ENCODE peak calls at places on chromosomes 3 and 15, in eight cellular contexts. One of them, this sample, is unnamed.

GRCh38 chr3:55296035-55296434 is 191.1 kb downstream of the WNT5A start:
- DNase-seq in cardiac muscle cell: no peak
- DNase-seq in ELR: peak
- DNase-seq in left ventricle myocardium inferior: no peak
- DNase-seq in activated gamma-delta T cell treated with Interleukin-2 at 50 U/mL for 16 hours: no peak
- DNase-seq in left cardiac atrium: no peak
- DNase-seq in KG1: no peak
- DNase-seq in RCC 7860: no peak
- DNase-seq in this sample: no peak

GRCh38 chr15:82944038-82944437 is 8.5 kb downstream of the HOMER2 start:
- DNase-seq in activated gamma-delta T cell treated with Interleukin-2 at 50 U/mL for 16 hours: no peak
- DNase-seq in KG1: no peak
- DNase-seq in cardiac muscle cell: no peak
- DNase-seq in left cardiac atrium: no peak
- DNase-seq in RCC 7860: no peak
- DNase-seq in ELR: no peak
- DNase-seq in left ventricle myocardium inferior: no peak
- DNase-seq in this sample: no peak

GRCh38 chr15:65920825-65921309 is 51.6 kb downstream of the RAB11A start:
- DNase-seq in left ventricle myocardium inferior: no peak
- DNase-seq in RCC 7860: no peak
- DNase-seq in activated gamma-delta T cell treated with Interleukin-2 at 50 U/mL for 16 hours: no peak
- DNase-seq in left cardiac atrium: no peak
- DNase-seq in KG1: no peak
- DNase-seq in ELR: no peak
- DNase-seq in cardiac muscle cell: no peak
- DNase-seq in this sample: no peak

GRCh38 chr3:46861996-46862688 is 1.1 kb downstream of the MYL3 start:
- DNase-seq in KG1: no peak
- DNase-seq in left ventricle myocardium inferior: no peak
- DNase-seq in RCC 7860: no peak
- DNase-seq in activated gamma-delta T cell treated with Interleukin-2 at 50 U/mL for 16 hours: no peak
- DNase-seq in cardiac muscle cell: no peak
- DNase-seq in ELR: no peak
- DNase-seq in left cardiac atrium: peak
- DNase-seq in this sample: no peak

GRCh38 chr3:150227839-150228238 is 180.3 kb upstream of the TSC22D2 start:
- DNase-seq in activated gamma-delta T cell treated with Interleukin-2 at 50 U/mL for 16 hours: peak
- DNase-seq in left cardiac atrium: peak
- DNase-seq in RCC 7860: peak
- DNase-seq in left ventricle myocardium inferior: no peak
- DNase-seq in cardiac muscle cell: peak
- DNase-seq in ELR: peak
- DNase-seq in KG1: peak
- DNase-seq in this sample: no peak

GRCh38 chr15:24856397-24857093 is 98.2 kb upstream of the SNRPN start:
- DNase-seq in left ventricle myocardium inferior: peak
- DNase-seq in ELR: no peak
- DNase-seq in KG1: no peak
- DNase-seq in cardiac muscle cell: peak
- DNase-seq in RCC 7860: no peak
- DNase-seq in left cardiac atrium: peak
- DNase-seq in activated gamma-delta T cell treated with Interleukin-2 at 50 U/mL for 16 hours: no peak
- DNase-seq in this sample: no peak

GRCh38 chr3:41050149-41050548 is 149.2 kb upstream of the CTNNB1 start:
- DNase-seq in left ventricle myocardium inferior: no peak
- DNase-seq in cardiac muscle cell: no peak
- DNase-seq in RCC 7860: no peak
- DNase-seq in ELR: no peak
- DNase-seq in activated gamma-delta T cell treated with Interleukin-2 at 50 U/mL for 16 hours: no peak
- DNase-seq in KG1: no peak
- DNase-seq in left cardiac atrium: no peak
- DNase-seq in this sample: no peak

GRCh38 chr15:77457619-77458265 is 37.1 kb downstream of the HMG20A start:
- DNase-seq in cardiac muscle cell: no peak
- DNase-seq in activated gamma-delta T cell treated with Interleukin-2 at 50 U/mL for 16 hours: no peak
- DNase-seq in ELR: peak
- DNase-seq in KG1: no peak
- DNase-seq in left ventricle myocardium inferior: no peak
- DNase-seq in RCC 7860: no peak
- DNase-seq in left cardiac atrium: no peak
- DNase-seq in this sample: no peak

GRCh38 chr3:135229018-135229495 is 434.0 kb downstream of the EPHB1 start:
- DNase-seq in RCC 7860: no peak
- DNase-seq in activated gamma-delta T cell treated with Interleukin-2 at 50 U/mL for 16 hours: no peak
- DNase-seq in cardiac muscle cell: no peak
- DNase-seq in KG1: no peak
- DNase-seq in left ventricle myocardium inferior: no peak
- DNase-seq in left cardiac atrium: peak
- DNase-seq in ELR: no peak
- DNase-seq in this sample: no peak

GRCh38 chr15:60265057-60265456 is 132.7 kb downstream of the ANXA2 start:
- DNase-seq in KG1: no peak
- DNase-seq in RCC 7860: no peak
- DNase-seq in activated gamma-delta T cell treated with Interleukin-2 at 50 U/mL for 16 hours: no peak
- DNase-seq in left ventricle myocardium inferior: no peak
- DNase-seq in cardiac muscle cell: no peak
- DNase-seq in ELR: no peak
- DNase-seq in left cardiac atrium: no peak
- DNase-seq in this sample: no peak

GRCh38 chr3:158683216-158683975 is 10.9 kb upstream of the LXN start:
- DNase-seq in activated gamma-delta T cell treated with Interleukin-2 at 50 U/mL for 16 hours: no peak
- DNase-seq in cardiac muscle cell: no peak
- DNase-seq in KG1: no peak
- DNase-seq in left ventricle myocardium inferior: no peak
- DNase-seq in left cardiac atrium: no peak
- DNase-seq in RCC 7860: no peak
- DNase-seq in ELR: peak
- DNase-seq in this sample: no peak

GRCh38 chr15:33310481-33311311 is at the start of gene RYR3:
- DNase-seq in RCC 7860: no peak
- DNase-seq in cardiac muscle cell: peak
- DNase-seq in ELR: no peak
- DNase-seq in activated gamma-delta T cell treated with Interleukin-2 at 50 U/mL for 16 hours: no peak
- DNase-seq in KG1: no peak
- DNase-seq in left ventricle myocardium inferior: no peak
- DNase-seq in left cardiac atrium: no peak
- DNase-seq in this sample: no peak

GRCh38 chr3:129942296-129942695 is 32.2 kb upstream of the TRH start:
- DNase-seq in left cardiac atrium: peak
- DNase-seq in left ventricle myocardium inferior: peak
- DNase-seq in cardiac muscle cell: peak
- DNase-seq in activated gamma-delta T cell treated with Interleukin-2 at 50 U/mL for 16 hours: peak
- DNase-seq in ELR: peak
- DNase-seq in KG1: peak
- DNase-seq in RCC 7860: no peak
- DNase-seq in this sample: no peak

GRCh38 chr3:99862208-99862607 is 44.5 kb downstream of the CMSS1 start:
- DNase-seq in KG1: no peak
- DNase-seq in left ventricle myocardium inferior: no peak
- DNase-seq in RCC 7860: peak
- DNase-seq in left cardiac atrium: no peak
- DNase-seq in activated gamma-delta T cell treated with Interleukin-2 at 50 U/mL for 16 hours: no peak
- DNase-seq in ELR: peak
- DNase-seq in cardiac muscle cell: no peak
- DNase-seq in this sample: no peak

GRCh38 chr3:152183473-152183872 is 85.3 kb upstream of the MBNL1 start:
- DNase-seq in RCC 7860: peak
- DNase-seq in activated gamma-delta T cell treated with Interleukin-2 at 50 U/mL for 16 hours: peak
- DNase-seq in cardiac muscle cell: peak
- DNase-seq in left cardiac atrium: peak
- DNase-seq in KG1: no peak
- DNase-seq in left ventricle myocardium inferior: peak
- DNase-seq in ELR: peak
- DNase-seq in this sample: no peak

GRCh38 chr3:79930196-79930595 is 162.4 kb upstream of the ROBO1 start:
- DNase-seq in ELR: no peak
- DNase-seq in RCC 7860: no peak
- DNase-seq in left cardiac atrium: no peak
- DNase-seq in cardiac muscle cell: no peak
- DNase-seq in left ventricle myocardium inferior: no peak
- DNase-seq in KG1: no peak
- DNase-seq in activated gamma-delta T cell treated with Interleukin-2 at 50 U/mL for 16 hours: no peak
- DNase-seq in this sample: no peak

GRCh38 chr3:129620828-129621605 is 14.5 kb upstream of the PLXND1 start:
- DNase-seq in activated gamma-delta T cell treated with Interleukin-2 at 50 U/mL for 16 hours: no peak
- DNase-seq in left ventricle myocardium inferior: no peak
- DNase-seq in cardiac muscle cell: no peak
- DNase-seq in KG1: no peak
- DNase-seq in left cardiac atrium: no peak
- DNase-seq in ELR: no peak
- DNase-seq in RCC 7860: no peak
- DNase-seq in this sample: no peak

GRCh38 chr15:77851696-77852095 is 219.0 kb upstream of the LINGO1 start:
- DNase-seq in ELR: no peak
- DNase-seq in left ventricle myocardium inferior: no peak
- DNase-seq in left cardiac atrium: no peak
- DNase-seq in cardiac muscle cell: no peak
- DNase-seq in activated gamma-delta T cell treated with Interleukin-2 at 50 U/mL for 16 hours: no peak
- DNase-seq in KG1: no peak
- DNase-seq in RCC 7860: peak
- DNase-seq in this sample: no peak

GRCh38 chr3:106578911-106579310 is 710.1 kb upstream of the CBLB start:
- DNase-seq in activated gamma-delta T cell treated with Interleukin-2 at 50 U/mL for 16 hours: no peak
- DNase-seq in ELR: peak
- DNase-seq in left ventricle myocardium inferior: no peak
- DNase-seq in KG1: no peak
- DNase-seq in cardiac muscle cell: no peak
- DNase-seq in left cardiac atrium: no peak
- DNase-seq in RCC 7860: no peak
- DNase-seq in this sample: no peak

GRCh38 chr3:138768126-138768525 is 66.6 kb downstream of the PIK3CB start:
- DNase-seq in RCC 7860: no peak
- DNase-seq in left ventricle myocardium inferior: no peak
- DNase-seq in left cardiac atrium: no peak
- DNase-seq in cardiac muscle cell: no peak
- DNase-seq in KG1: no peak
- DNase-seq in ELR: no peak
- DNase-seq in activated gamma-delta T cell treated with Interleukin-2 at 50 U/mL for 16 hours: no peak
- DNase-seq in this sample: no peak

GRCh38 chr3:64957639-64958038 is 269.8 kb upstream of the ADAMTS9 start:
- DNase-seq in RCC 7860: no peak
- DNase-seq in KG1: no peak
- DNase-seq in left ventricle myocardium inferior: no peak
- DNase-seq in activated gamma-delta T cell treated with Interleukin-2 at 50 U/mL for 16 hours: no peak
- DNase-seq in left cardiac atrium: no peak
- DNase-seq in ELR: no peak
- DNase-seq in cardiac muscle cell: no peak
- DNase-seq in this sample: no peak

GRCh38 chr3:124648551-124648950 is 81.7 kb upstream of the UMPS start:
- DNase-seq in left ventricle myocardium inferior: no peak
- DNase-seq in activated gamma-delta T cell treated with Interleukin-2 at 50 U/mL for 16 hours: no peak
- DNase-seq in cardiac muscle cell: no peak
- DNase-seq in RCC 7860: no peak
- DNase-seq in ELR: no peak
- DNase-seq in left cardiac atrium: no peak
- DNase-seq in KG1: no peak
- DNase-seq in this sample: no peak

GRCh38 chr15:67879440-67880129 is 39.7 kb upstream of the RNU6-1 start:
- DNase-seq in left cardiac atrium: no peak
- DNase-seq in left ventricle myocardium inferior: no peak
- DNase-seq in KG1: no peak
- DNase-seq in cardiac muscle cell: no peak
- DNase-seq in ELR: no peak
- DNase-seq in activated gamma-delta T cell treated with Interleukin-2 at 50 U/mL for 16 hours: no peak
- DNase-seq in RCC 7860: no peak
- DNase-seq in this sample: peak

GRCh38 chr3:39126532-39127071 is 19.1 kb downstream of the TTC21A start:
- DNase-seq in ELR: peak
- DNase-seq in activated gamma-delta T cell treated with Interleukin-2 at 50 U/mL for 16 hours: peak
- DNase-seq in left ventricle myocardium inferior: no peak
- DNase-seq in RCC 7860: peak
- DNase-seq in KG1: no peak
- DNase-seq in cardiac muscle cell: peak
- DNase-seq in left cardiac atrium: peak
- DNase-seq in this sample: peak

GRCh38 chr3:137612293-137612692 is 151.8 kb upstream of the SOX14 start:
- DNase-seq in left cardiac atrium: no peak
- DNase-seq in ELR: no peak
- DNase-seq in left ventricle myocardium inferior: no peak
- DNase-seq in cardiac muscle cell: peak
- DNase-seq in KG1: no peak
- DNase-seq in RCC 7860: no peak
- DNase-seq in activated gamma-delta T cell treated with Interleukin-2 at 50 U/mL for 16 hours: no peak
- DNase-seq in this sample: no peak

GRCh38 chr15:44501768-44502366 is 35.1 kb upstream of the EIF3J start:
- DNase-seq in ELR: peak
- DNase-seq in KG1: no peak
- DNase-seq in left ventricle myocardium inferior: no peak
- DNase-seq in cardiac muscle cell: peak
- DNase-seq in left cardiac atrium: no peak
- DNase-seq in RCC 7860: peak
- DNase-seq in activated gamma-delta T cell treated with Interleukin-2 at 50 U/mL for 16 hours: no peak
- DNase-seq in this sample: peak

GRCh38 chr3:194780706-194781105 is 95.0 kb downstream of the FAM43A start:
- DNase-seq in cardiac muscle cell: no peak
- DNase-seq in left cardiac atrium: no peak
- DNase-seq in ELR: no peak
- DNase-seq in left ventricle myocardium inferior: no peak
- DNase-seq in activated gamma-delta T cell treated with Interleukin-2 at 50 U/mL for 16 hours: no peak
- DNase-seq in RCC 7860: no peak
- DNase-seq in KG1: no peak
- DNase-seq in this sample: no peak

GRCh38 chr3:115325539-115325938 is 178.5 kb upstream of the ZBTB20 start:
- DNase-seq in KG1: no peak
- DNase-seq in left ventricle myocardium inferior: no peak
- DNase-seq in activated gamma-delta T cell treated with Interleukin-2 at 50 U/mL for 16 hours: no peak
- DNase-seq in ELR: peak
- DNase-seq in cardiac muscle cell: peak
- DNase-seq in RCC 7860: peak
- DNase-seq in left cardiac atrium: peak
- DNase-seq in this sample: no peak

GRCh38 chr3:158685151-158685550 is 12.7 kb upstream of the LXN start:
- DNase-seq in activated gamma-delta T cell treated with Interleukin-2 at 50 U/mL for 16 hours: no peak
- DNase-seq in RCC 7860: no peak
- DNase-seq in left cardiac atrium: no peak
- DNase-seq in cardiac muscle cell: no peak
- DNase-seq in left ventricle myocardium inferior: no peak
- DNase-seq in ELR: peak
- DNase-seq in KG1: no peak
- DNase-seq in this sample: no peak

This sample was measured in GF-D8.